ENCODE peak calls at places on chromosomes 13 and 19, in ten cellular contexts. Q is T-cell; L is T-helper 9 cell; F is HTR-8/SVneo; S is omental fat pad; I is lung microvascular endothelial cell; H is GM03348; R is T follicular helper cell; C is stimulated activated CD8-positive, alpha-beta memory T cell treated with anti-CD3 and anti-CD28 coated beads, Interleukin-15, amount 100 ng/mL, for 24 hours; T is renal cortical epithelial cell. K is an unnamed sample.

GRCh38 chr13:66635526-66635925 is 594.6 kb downstream of the PCDH9 start:
- DNase-seq in Q (no peak), L (no peak), F (peak), S (no peak), I (peak), H (peak), R (no peak), C (no peak), T (peak), K (no peak)

GRCh38 chr13:24208314-24208713 is 47.8 kb downstream of the SPATA13 start:
- DNase-seq in Q (no peak), L (no peak), F (peak), S (no peak), I (peak), H (peak), R (no peak), C (no peak), T (peak), K (peak)

GRCh38 chr13:74644239-74644638 is 510.0 kb upstream of the KLF12 start:
- DNase-seq in Q (no peak), L (no peak), F (no peak), S (no peak), I (no peak), H (peak), R (no peak), C (no peak), T (no peak), K (no peak)

GRCh38 chr19:2050991-2051770 is at the start of gene MKNK2:
- DNase-seq in Q (peak), L (peak), F (peak), S (peak), I (peak), H (peak), R (peak), C (peak), T (no peak), K (peak)

GRCh38 chr19:19062454-19063182 is 1.2 kb upstream of the SLC25A42 start:
- DNase-seq in Q (no peak), L (no peak), F (peak), S (no peak), I (peak), H (no peak), R (no peak), C (no peak), T (peak), K (peak)

GRCh38 chr13:54574791-54575190 is 1546.2 kb downstream of the OLFM4 start:
- DNase-seq in Q (no peak), L (no peak), F (no peak), S (no peak), I (no peak), H (no peak), R (no peak), C (no peak), T (no peak), K (no peak)

GRCh38 chr13:113110048-113110851 is 4.7 kb downstream of the F7 start:
- DNase-seq in Q (no peak), L (no peak), F (no peak), S (no peak), I (no peak), H (no peak), R (no peak), C (no peak), T (no peak), K (peak)

GRCh38 chr13:21234537-21234936 is 58.1 kb downstream of the MRPL57 start:
- DNase-seq in Q (no peak), L (no peak), F (no peak), S (no peak), I (no peak), H (no peak), R (no peak), C (no peak), T (no peak), K (peak)

GRCh38 chr19:41893899-41894298 is 10.9 kb downstream of the ARHGEF1 start:
- DNase-seq in Q (no peak), L (no peak), F (no peak), S (no peak), I (no peak), H (no peak), R (no peak), C (no peak), T (no peak), K (no peak)

GRCh38 chr19:44731081-44731480 is 17.4 kb upstream of the BCL3 start:
- DNase-seq in Q (no peak), L (no peak), F (no peak), S (no peak), I (no peak), H (no peak), R (no peak), C (no peak), T (no peak), K (no peak)

GRCh38 chr13:112777637-112778406 is 88.0 kb downstream of the ATP11A start:
- DNase-seq in Q (no peak), L (no peak), F (no peak), S (no peak), I (no peak), H (no peak), R (no peak), C (no peak), T (no peak), K (no peak)

GRCh38 chr19:31408460-31409124 is 59.4 kb upstream of the TSHZ3 start:
- DNase-seq in Q (no peak), L (no peak), F (peak), S (no peak), I (no peak), H (peak), R (no peak), C (no peak), T (peak), K (peak)

GRCh38 chr13:114311387-114311786 is 2.9 kb upstream of the CHAMP1 start:
- DNase-seq in Q (no peak), L (no peak), F (no peak), S (no peak), I (no peak), H (no peak), R (no peak), C (no peak), T (no peak), K (no peak)

GRCh38 chr13:102286326-102286725 is 115.5 kb downstream of the FGF14 start:
- DNase-seq in Q (no peak), L (no peak), F (peak), S (no peak), I (no peak), H (peak), R (no peak), C (no peak), T (peak), K (no peak)

GRCh38 chr13:22126433-22127021 is 455.7 kb downstream of the FGF9 start:
- DNase-seq in Q (no peak), L (no peak), F (no peak), S (no peak), I (no peak), H (no peak), R (no peak), C (no peak), T (no peak), K (no peak)

GRCh38 chr19:16060294-16060693 is 16.0 kb upstream of the TPM4 start:
- DNase-seq in Q (no peak), L (no peak), F (no peak), S (no peak), I (no peak), H (no peak), R (no peak), C (no peak), T (no peak), K (no peak)

GRCh38 chr19:29564574-29565005 is 38.8 kb downstream of the VSTM2B start:
- DNase-seq in Q (no peak), L (no peak), F (no peak), S (no peak), I (no peak), H (no peak), R (no peak), C (no peak), T (peak), K (no peak)

GRCh38 chr13:109945206-109945960 is 159.0 kb upstream of the IRS2 start:
- DNase-seq in Q (no peak), L (no peak), F (no peak), S (no peak), I (no peak), H (peak), R (no peak), C (no peak), T (peak), K (no peak)

GRCh38 chr13:108146642-108147041 is 68.7 kb downstream of the LIG4 start:
- DNase-seq in Q (no peak), L (no peak), F (no peak), S (no peak), I (no peak), H (no peak), R (no peak), C (no peak), T (no peak), K (no peak)

GRCh38 chr19:56765107-56765506 is 75.4 kb downstream of the PEG3 start:
- DNase-seq in Q (no peak), L (no peak), F (no peak), S (peak), I (no peak), H (no peak), R (no peak), C (no peak), T (no peak), K (peak)

GRCh38 chr13:44108345-44108858 is 228.7 kb downstream of the LACC1 start:
- DNase-seq in Q (no peak), L (no peak), F (no peak), S (no peak), I (no peak), H (no peak), R (no peak), C (no peak), T (peak), K (no peak)

GRCh38 chr13:111184685-111185401 is 69.7 kb downstream of the ARHGEF7 start:
- DNase-seq in Q (peak), L (peak), F (no peak), S (no peak), I (peak), H (no peak), R (no peak), C (no peak), T (no peak), K (peak)

GRCh38 chr19:13734751-13735150 is 29.6 kb upstream of the MRI1 start:
- DNase-seq in Q (no peak), L (no peak), F (no peak), S (no peak), I (no peak), H (no peak), R (no peak), C (no peak), T (no peak), K (no peak)

GRCh38 chr19:17248011-17248776 is 2.5 kb upstream of the NR2F6 start:
- DNase-seq in Q (no peak), L (no peak), F (no peak), S (no peak), I (no peak), H (no peak), R (no peak), C (no peak), T (no peak), K (no peak)

GRCh38 chr19:13953021-13953531 is 767 bp downstream of the DCAF15 start:
- DNase-seq in Q (no peak), L (no peak), F (no peak), S (no peak), I (peak), H (peak), R (no peak), C (no peak), T (peak), K (peak)

GRCh38 chr13:84481958-84482357 is 599.7 kb upstream of the SLITRK1 start:
- DNase-seq in Q (no peak), L (no peak), F (no peak), S (no peak), I (no peak), H (peak), R (no peak), C (no peak), T (no peak), K (no peak)

GRCh38 chr13:98504371-98504963 is 72.4 kb downstream of the STK24 start:
- DNase-seq in Q (no peak), L (no peak), F (no peak), S (no peak), I (no peak), H (no peak), R (no peak), C (no peak), T (no peak), K (no peak)

GRCh38 chr13:36395280-36395679 is 37.0 kb upstream of the CCNA1 start:
- DNase-seq in Q (no peak), L (no peak), F (peak), S (no peak), I (peak), H (peak), R (no peak), C (no peak), T (peak), K (peak)

GRCh38 chr13:99471231-99472202 is 29.8 kb upstream of the TM9SF2 start:
- DNase-seq in Q (no peak), L (no peak), F (no peak), S (no peak), I (peak), H (peak), R (no peak), C (no peak), T (peak), K (peak)

GRCh38 chr19:33580026-33580644 is 41.6 kb upstream of the CHST8 start:
- DNase-seq in Q (no peak), L (no peak), F (no peak), S (no peak), I (no peak), H (no peak), R (no peak), C (no peak), T (no peak), K (no peak)

GRCh38 chr13:49183672-49184315 is 36.3 kb upstream of the MLNR start:
- DNase-seq in Q (no peak), L (no peak), F (no peak), S (no peak), I (peak), H (no peak), R (no peak), C (no peak), T (peak), K (no peak)

GRCh38 chr19:33506498-33506897 is 15.1 kb downstream of the PEPD start:
- DNase-seq in Q (no peak), L (no peak), F (no peak), S (no peak), I (no peak), H (no peak), R (no peak), C (no peak), T (no peak), K (no peak)

GRCh38 chr19:30557212-30557611 is 185.0 kb downstream of the ZNF536 start:
- DNase-seq in Q (no peak), L (no peak), F (no peak), S (no peak), I (no peak), H (no peak), R (no peak), C (no peak), T (no peak), K (no peak)

GRCh38 chr19:681638-682037 is 5.4 kb downstream of the FSTL3 start:
- DNase-seq in Q (no peak), L (no peak), F (no peak), S (no peak), I (no peak), H (no peak), R (no peak), C (no peak), T (no peak), K (no peak)

GRCh38 chr19:38891791-38892190 is 7.6 kb downstream of the SIRT2 start:
- DNase-seq in Q (no peak), L (no peak), F (no peak), S (no peak), I (no peak), H (no peak), R (no peak), C (no peak), T (no peak), K (no peak)

GRCh38 chr13:45833242-45833641 is 18.3 kb downstream of the SIAH3 start:
- DNase-seq in Q (no peak), L (no peak), F (no peak), S (no peak), I (no peak), H (no peak), R (no peak), C (no peak), T (no peak), K (no peak)

GRCh38 chr13:47831265-47831664 is 169.8 kb downstream of the SUCLA2 start:
- DNase-seq in Q (no peak), L (no peak), F (no peak), S (no peak), I (no peak), H (no peak), R (no peak), C (no peak), T (peak), K (no peak)